ENCODE peak calls at places on chromosomes 2 and 18, in eight cellular contexts. One of them, this sample, is unnamed.

GRCh38 chr2:202355993-202356505 is 20.1 kb upstream of the BMPR2 start:
- DNase-seq in transverse colon: no peak
- DNase-seq in PC-9: no peak
- DNase-seq in GM12878: no peak
- DNase-seq in AG04450: no peak
- DNase-seq in psoas muscle: no peak
- DNase-seq in mammary epithelial cell: no peak
- DNase-seq in GM23248: no peak
- DNase-seq in this sample: peak

GRCh38 chr2:70922591-70923234 is 13.0 kb upstream of the ATP6V1B1 start:
- DNase-seq in psoas muscle: peak
- DNase-seq in GM12878: no peak
- DNase-seq in mammary epithelial cell: no peak
- DNase-seq in PC-9: no peak
- DNase-seq in transverse colon: no peak
- DNase-seq in AG04450: no peak
- DNase-seq in GM23248: no peak
- DNase-seq in this sample: peak

GRCh38 chr18:63439334-63439733 is 17.1 kb upstream of the VPS4B start:
- DNase-seq in mammary epithelial cell: peak
- DNase-seq in AG04450: peak
- DNase-seq in psoas muscle: no peak
- DNase-seq in GM23248: peak
- DNase-seq in GM12878: no peak
- DNase-seq in PC-9: peak
- DNase-seq in transverse colon: peak
- DNase-seq in this sample: peak

GRCh38 chr2:8003462-8004075 is 678.3 kb upstream of the ID2 start:
- DNase-seq in PC-9: no peak
- DNase-seq in transverse colon: peak
- DNase-seq in mammary epithelial cell: no peak
- DNase-seq in psoas muscle: peak
- DNase-seq in GM12878: no peak
- DNase-seq in AG04450: no peak
- DNase-seq in GM23248: peak
- DNase-seq in this sample: peak

GRCh38 chr2:196513796-196514526 is 125.6 kb upstream of the CCDC150 start:
- DNase-seq in transverse colon: no peak
- DNase-seq in GM23248: no peak
- DNase-seq in mammary epithelial cell: no peak
- DNase-seq in AG04450: no peak
- DNase-seq in GM12878: no peak
- DNase-seq in PC-9: no peak
- DNase-seq in psoas muscle: no peak
- DNase-seq in this sample: no peak

GRCh38 chr18:36536426-36536825 is 238.9 kb downstream of the FHOD3 start:
- DNase-seq in PC-9: no peak
- DNase-seq in psoas muscle: no peak
- DNase-seq in transverse colon: no peak
- DNase-seq in GM23248: no peak
- DNase-seq in GM12878: no peak
- DNase-seq in AG04450: no peak
- DNase-seq in mammary epithelial cell: no peak
- DNase-seq in this sample: no peak

GRCh38 chr2:101971836-101972235 is 19.9 kb upstream of the IL1R2 start:
- DNase-seq in mammary epithelial cell: no peak
- DNase-seq in transverse colon: no peak
- DNase-seq in AG04450: no peak
- DNase-seq in GM12878: no peak
- DNase-seq in psoas muscle: no peak
- DNase-seq in GM23248: peak
- DNase-seq in PC-9: no peak
- DNase-seq in this sample: no peak

GRCh38 chr2:198499539-198499938 is 695.1 kb downstream of the PLCL1 start:
- DNase-seq in GM12878: no peak
- DNase-seq in PC-9: no peak
- DNase-seq in psoas muscle: peak
- DNase-seq in mammary epithelial cell: no peak
- DNase-seq in AG04450: peak
- DNase-seq in GM23248: peak
- DNase-seq in transverse colon: no peak
- DNase-seq in this sample: no peak

GRCh38 chr2:7225848-7226247 is 308.6 kb downstream of the RNF144A start:
- DNase-seq in psoas muscle: no peak
- DNase-seq in GM23248: no peak
- DNase-seq in mammary epithelial cell: no peak
- DNase-seq in PC-9: no peak
- DNase-seq in transverse colon: no peak
- DNase-seq in GM12878: no peak
- DNase-seq in AG04450: no peak
- DNase-seq in this sample: no peak

GRCh38 chr2:106189764-106190468 is 4.2 kb downstream of the UXS1 start:
- DNase-seq in mammary epithelial cell: peak
- DNase-seq in GM23248: peak
- DNase-seq in PC-9: peak
- DNase-seq in AG04450: peak
- DNase-seq in GM12878: no peak
- DNase-seq in transverse colon: no peak
- DNase-seq in psoas muscle: no peak
- DNase-seq in this sample: no peak

GRCh38 chr2:188306271-188306670 is 14.6 kb downstream of the GULP1 start:
- DNase-seq in GM12878: no peak
- DNase-seq in psoas muscle: no peak
- DNase-seq in transverse colon: no peak
- DNase-seq in PC-9: no peak
- DNase-seq in mammary epithelial cell: no peak
- DNase-seq in GM23248: no peak
- DNase-seq in AG04450: no peak
- DNase-seq in this sample: no peak

GRCh38 chr2:1552611-1553010 is 139.3 kb downstream of the TPO start:
- DNase-seq in GM12878: no peak
- DNase-seq in PC-9: no peak
- DNase-seq in psoas muscle: no peak
- DNase-seq in mammary epithelial cell: no peak
- DNase-seq in transverse colon: no peak
- DNase-seq in AG04450: no peak
- DNase-seq in GM23248: no peak
- DNase-seq in this sample: no peak

GRCh38 chr2:220044383-220044782 is 417.0 kb downstream of the SLC4A3 start:
- DNase-seq in PC-9: no peak
- DNase-seq in AG04450: no peak
- DNase-seq in transverse colon: no peak
- DNase-seq in psoas muscle: no peak
- DNase-seq in mammary epithelial cell: no peak
- DNase-seq in GM12878: no peak
- DNase-seq in GM23248: no peak
- DNase-seq in this sample: no peak

GRCh38 chr18:75088622-75089211 is 120.2 kb downstream of the PTGR3 start:
- DNase-seq in mammary epithelial cell: no peak
- DNase-seq in AG04450: no peak
- DNase-seq in GM23248: no peak
- DNase-seq in transverse colon: no peak
- DNase-seq in PC-9: no peak
- DNase-seq in GM12878: no peak
- DNase-seq in psoas muscle: no peak
- DNase-seq in this sample: no peak

GRCh38 chr2:231614559-231615057 is 21.9 kb downstream of the TEX44 start:
- DNase-seq in PC-9: no peak
- DNase-seq in psoas muscle: peak
- DNase-seq in GM23248: no peak
- DNase-seq in GM12878: no peak
- DNase-seq in AG04450: no peak
- DNase-seq in transverse colon: no peak
- DNase-seq in mammary epithelial cell: no peak
- DNase-seq in this sample: no peak

GRCh38 chr18:60146220-60146960 is 226.2 kb downstream of the MC4R start:
- DNase-seq in mammary epithelial cell: no peak
- DNase-seq in psoas muscle: no peak
- DNase-seq in PC-9: no peak
- DNase-seq in GM23248: peak
- DNase-seq in AG04450: no peak
- DNase-seq in GM12878: no peak
- DNase-seq in transverse colon: no peak
- DNase-seq in this sample: no peak

GRCh38 chr18:36630917-36631316 is 197.9 kb downstream of the TPGS2 start:
- DNase-seq in psoas muscle: no peak
- DNase-seq in AG04450: no peak
- DNase-seq in GM12878: no peak
- DNase-seq in GM23248: no peak
- DNase-seq in PC-9: no peak
- DNase-seq in transverse colon: no peak
- DNase-seq in mammary epithelial cell: no peak
- DNase-seq in this sample: no peak

GRCh38 chr2:23651187-23651983 is 266.4 kb downstream of the KLHL29 start:
- DNase-seq in psoas muscle: no peak
- DNase-seq in GM23248: peak
- DNase-seq in PC-9: peak
- DNase-seq in mammary epithelial cell: peak
- DNase-seq in transverse colon: no peak
- DNase-seq in GM12878: no peak
- DNase-seq in AG04450: peak
- DNase-seq in this sample: peak

GRCh38 chr2:167862787-167863186 is 384.6 kb downstream of the STK39 start:
- DNase-seq in AG04450: no peak
- DNase-seq in GM12878: peak
- DNase-seq in transverse colon: no peak
- DNase-seq in PC-9: no peak
- DNase-seq in mammary epithelial cell: peak
- DNase-seq in psoas muscle: no peak
- DNase-seq in GM23248: peak
- DNase-seq in this sample: no peak

GRCh38 chr2:150495993-150496627 is 8.6 kb upstream of the RND3 start:
- DNase-seq in mammary epithelial cell: peak
- DNase-seq in AG04450: peak
- DNase-seq in transverse colon: no peak
- DNase-seq in GM12878: no peak
- DNase-seq in psoas muscle: no peak
- DNase-seq in GM23248: peak
- DNase-seq in PC-9: no peak
- DNase-seq in this sample: no peak

GRCh38 chr2:150491430-150491829 is 4.0 kb upstream of the RND3 start:
- DNase-seq in PC-9: no peak
- DNase-seq in mammary epithelial cell: no peak
- DNase-seq in GM23248: peak
- DNase-seq in psoas muscle: no peak
- DNase-seq in GM12878: no peak
- DNase-seq in AG04450: no peak
- DNase-seq in transverse colon: no peak
- DNase-seq in this sample: no peak

GRCh38 chr2:150491943-150492342 is 4.5 kb upstream of the RND3 start:
- DNase-seq in GM12878: no peak
- DNase-seq in mammary epithelial cell: peak
- DNase-seq in AG04450: no peak
- DNase-seq in GM23248: peak
- DNase-seq in psoas muscle: no peak
- DNase-seq in PC-9: no peak
- DNase-seq in transverse colon: no peak
- DNase-seq in this sample: no peak

GRCh38 chr2:150490466-150490865 is 3.0 kb upstream of the RND3 start:
- DNase-seq in GM23248: no peak
- DNase-seq in psoas muscle: no peak
- DNase-seq in PC-9: no peak
- DNase-seq in transverse colon: no peak
- DNase-seq in mammary epithelial cell: no peak
- DNase-seq in AG04450: no peak
- DNase-seq in GM12878: no peak
- DNase-seq in this sample: no peak

GRCh38 chr2:150494234-150494913 is 6.9 kb upstream of the RND3 start:
- DNase-seq in mammary epithelial cell: no peak
- DNase-seq in transverse colon: no peak
- DNase-seq in AG04450: no peak
- DNase-seq in GM12878: no peak
- DNase-seq in PC-9: no peak
- DNase-seq in GM23248: no peak
- DNase-seq in psoas muscle: no peak
- DNase-seq in this sample: no peak
- H3K27ac ChIP-seq in mammary epithelial cell: no peak
- H3K27ac ChIP-seq in transverse colon: no peak
- H3K27ac ChIP-seq in AG04450: no peak
- H3K27ac ChIP-seq in GM12878: no peak
- H3K27ac ChIP-seq in PC-9: no peak
- H3K27ac ChIP-seq in GM23248: peak
- H3K27ac ChIP-seq in psoas muscle: no peak
- H3K27ac ChIP-seq in this sample: no peak

GRCh38 chr2:119435953-119436297 is 4.3 kb downstream of the TMEM37 start:
- DNase-seq in transverse colon: no peak
- DNase-seq in AG04450: no peak
- DNase-seq in mammary epithelial cell: no peak
- DNase-seq in psoas muscle: no peak
- DNase-seq in GM12878: no peak
- DNase-seq in PC-9: no peak
- DNase-seq in GM23248: no peak
- DNase-seq in this sample: no peak

GRCh38 chr2:119438726-119439284 is 7.2 kb downstream of the TMEM37 start:
- DNase-seq in GM12878: no peak
- DNase-seq in AG04450: no peak
- DNase-seq in GM23248: no peak
- DNase-seq in transverse colon: no peak
- DNase-seq in mammary epithelial cell: no peak
- DNase-seq in PC-9: no peak
- DNase-seq in psoas muscle: no peak
- DNase-seq in this sample: no peak

GRCh38 chr2:119439574-119440500 is 8.2 kb downstream of the TMEM37 start:
- DNase-seq in psoas muscle: no peak
- DNase-seq in mammary epithelial cell: no peak
- DNase-seq in AG04450: no peak
- DNase-seq in PC-9: no peak
- DNase-seq in transverse colon: no peak
- DNase-seq in GM12878: no peak
- DNase-seq in GM23248: no peak
- DNase-seq in this sample: peak

GRCh38 chr2:119436993-119437772 is 5.5 kb downstream of the TMEM37 start:
- DNase-seq in mammary epithelial cell: no peak
- DNase-seq in PC-9: no peak
- DNase-seq in transverse colon: no peak
- DNase-seq in GM12878: no peak
- DNase-seq in GM23248: no peak
- DNase-seq in psoas muscle: no peak
- DNase-seq in AG04450: no peak
- DNase-seq in this sample: no peak

GRCh38 chr2:119438128-119438656 is 6.5 kb downstream of the TMEM37 start:
- DNase-seq in transverse colon: no peak
- DNase-seq in PC-9: no peak
- DNase-seq in GM12878: no peak
- DNase-seq in mammary epithelial cell: no peak
- DNase-seq in psoas muscle: no peak
- DNase-seq in GM23248: no peak
- DNase-seq in AG04450: no peak
- DNase-seq in this sample: no peak
- H3K27ac ChIP-seq in transverse colon: no peak
- H3K27ac ChIP-seq in PC-9: no peak
- H3K27ac ChIP-seq in GM12878: no peak
- H3K27ac ChIP-seq in mammary epithelial cell: no peak
- H3K27ac ChIP-seq in psoas muscle: no peak
- H3K27ac ChIP-seq in GM23248: no peak
- H3K27ac ChIP-seq in AG04450: no peak
- H3K27ac ChIP-seq in this sample: no peak

GRCh38 chr2:28991462-28991861 is 10.4 kb downstream of the TOGARAM2 start:
- DNase-seq in GM12878: no peak
- DNase-seq in PC-9: no peak
- DNase-seq in GM23248: peak
- DNase-seq in psoas muscle: peak
- DNase-seq in AG04450: no peak
- DNase-seq in mammary epithelial cell: no peak
- DNase-seq in transverse colon: no peak
- DNase-seq in this sample: no peak
- H3K27ac ChIP-seq in GM12878: no peak
- H3K27ac ChIP-seq in PC-9: no peak
- H3K27ac ChIP-seq in GM23248: no peak
- H3K27ac ChIP-seq in psoas muscle: no peak
- H3K27ac ChIP-seq in AG04450: peak
- H3K27ac ChIP-seq in mammary epithelial cell: no peak
- H3K27ac ChIP-seq in transverse colon: peak
- H3K27ac ChIP-seq in this sample: no peak

GRCh38 chr2:62219407-62220159 is 23.7 kb downstream of the B3GNT2 start:
- DNase-seq in GM23248: no peak
- DNase-seq in psoas muscle: no peak
- DNase-seq in transverse colon: no peak
- DNase-seq in AG04450: no peak
- DNase-seq in PC-9: no peak
- DNase-seq in GM12878: no peak
- DNase-seq in mammary epithelial cell: no peak
- DNase-seq in this sample: no peak
- H3K27ac ChIP-seq in GM23248: no peak
- H3K27ac ChIP-seq in psoas muscle: no peak
- H3K27ac ChIP-seq in transverse colon: peak
- H3K27ac ChIP-seq in AG04450: no peak
- H3K27ac ChIP-seq in PC-9: no peak
- H3K27ac ChIP-seq in GM12878: peak
- H3K27ac ChIP-seq in mammary epithelial cell: no peak
- H3K27ac ChIP-seq in this sample: peak